ENCODE peak calls at places on chromosomes 11 and 22, in six cellular contexts. One of them, this sample, is unnamed.

GRCh38 chr11:76339217-76339616 is 41.7 kb downstream of the THAP12 start:
- DNase-seq in H1: no peak
- DNase-seq in WTC11: no peak
- DNase-seq in K562: no peak
- DNase-seq in endothelial cell of umbilical vein: peak; percentile 7
- DNase-seq in A549: no peak
- DNase-seq in this sample: no peak

GRCh38 chr11:16356057-16356750 is at the start of gene SOX6:
- DNase-seq in WTC11: no peak
- DNase-seq in H1: no peak
- DNase-seq in endothelial cell of umbilical vein: no peak
- DNase-seq in A549: no peak
- DNase-seq in K562: peak; percentile 29
- DNase-seq in this sample: peak; percentile 94

GRCh38 chr11:133934096-133934495 is 22.7 kb downstream of the IGSF9B start:
- DNase-seq in A549: no peak
- DNase-seq in H1: no peak
- DNase-seq in WTC11: no peak
- DNase-seq in endothelial cell of umbilical vein: no peak
- DNase-seq in K562: no peak
- DNase-seq in this sample: no peak

GRCh38 chr11:79352304-79352703 is 88.5 kb downstream of the TENM4 start:
- DNase-seq in H1: no peak
- DNase-seq in endothelial cell of umbilical vein: no peak
- DNase-seq in WTC11: no peak
- DNase-seq in A549: no peak
- DNase-seq in K562: no peak
- DNase-seq in this sample: no peak

GRCh38 chr22:29481265-29482000 is 1.4 kb downstream of the NEFH start:
- DNase-seq in endothelial cell of umbilical vein: no peak
- DNase-seq in WTC11: peak; percentile 82
- DNase-seq in A549: no peak
- DNase-seq in K562: no peak
- DNase-seq in H1: peak; percentile 83
- DNase-seq in this sample: no peak

GRCh38 chr22:45683680-45684079 is 12.0 kb downstream of the ATXN10 start:
- DNase-seq in A549: no peak
- DNase-seq in WTC11: no peak
- DNase-seq in H1: no peak
- DNase-seq in endothelial cell of umbilical vein: no peak
- DNase-seq in K562: no peak
- DNase-seq in this sample: no peak

GRCh38 chr22:19855504-19856409 is 1.1 kb upstream of the GNB1L start:
- DNase-seq in endothelial cell of umbilical vein: peak; percentile 62
- DNase-seq in H1: no peak
- DNase-seq in A549: peak; percentile 56
- DNase-seq in WTC11: peak; percentile 48
- DNase-seq in K562: peak; percentile 96
- DNase-seq in this sample: peak; percentile 95

GRCh38 chr11:70578371-70578770 is 180.0 kb downstream of the CTTN start:
- DNase-seq in A549: no peak
- DNase-seq in WTC11: no peak
- DNase-seq in H1: no peak
- DNase-seq in K562: no peak
- DNase-seq in endothelial cell of umbilical vein: no peak
- DNase-seq in this sample: no peak

GRCh38 chr11:114562166-114562916 is 2.7 kb upstream of the NXPE1 start:
- DNase-seq in A549: no peak
- DNase-seq in WTC11: no peak
- DNase-seq in endothelial cell of umbilical vein: peak; percentile 44
- DNase-seq in H1: no peak
- DNase-seq in K562: no peak
- DNase-seq in this sample: no peak

GRCh38 chr22:42688241-42688913 is 32.3 kb downstream of the A4GALT start:
- DNase-seq in A549: peak; percentile 33
- DNase-seq in endothelial cell of umbilical vein: peak; percentile 51
- DNase-seq in K562: peak; percentile 27
- DNase-seq in H1: no peak
- DNase-seq in WTC11: peak; percentile 48
- DNase-seq in this sample: peak; percentile 57

GRCh38 chr11:125952973-125953372 is 7.1 kb downstream of the VSIG10L2 start:
- DNase-seq in H1: no peak
- DNase-seq in WTC11: no peak
- DNase-seq in A549: no peak
- DNase-seq in endothelial cell of umbilical vein: no peak
- DNase-seq in K562: no peak
- DNase-seq in this sample: no peak

GRCh38 chr11:117071344-117071787 is 26.9 kb downstream of the SIK3 start:
- DNase-seq in WTC11: no peak
- DNase-seq in endothelial cell of umbilical vein: peak; percentile 38
- DNase-seq in H1: no peak
- DNase-seq in A549: no peak
- DNase-seq in K562: peak; percentile 39
- DNase-seq in this sample: peak; percentile 84

GRCh38 chr11:73070653-73071052 is 71.5 kb downstream of the FCHSD2 start:
- DNase-seq in A549: no peak
- DNase-seq in H1: no peak
- DNase-seq in WTC11: no peak
- DNase-seq in K562: no peak
- DNase-seq in endothelial cell of umbilical vein: no peak
- DNase-seq in this sample: no peak

GRCh38 chr11:36500315-36500721 is 9.8 kb downstream of the TRAF6 start:
- DNase-seq in WTC11: no peak
- DNase-seq in H1: no peak
- DNase-seq in K562: peak; percentile 38
- DNase-seq in endothelial cell of umbilical vein: peak; percentile 89
- DNase-seq in A549: peak; percentile 10
- DNase-seq in this sample: no peak

GRCh38 chr22:42745118-42745517 is 24.4 kb upstream of the A4GALT start:
- DNase-seq in H1: no peak
- DNase-seq in K562: no peak
- DNase-seq in endothelial cell of umbilical vein: peak; percentile 40
- DNase-seq in A549: no peak
- DNase-seq in WTC11: no peak
- DNase-seq in this sample: no peak

GRCh38 chr22:28773461-28773867 is 969 bp downstream of the CCDC117 start:
- DNase-seq in endothelial cell of umbilical vein: peak; percentile 60
- DNase-seq in K562: no peak
- DNase-seq in A549: peak; percentile 8
- DNase-seq in H1: no peak
- DNase-seq in WTC11: no peak
- DNase-seq in this sample: no peak

GRCh38 chr22:49320714-49321476 is 506.8 kb downstream of the BRD1 start:
- DNase-seq in A549: no peak
- DNase-seq in endothelial cell of umbilical vein: no peak
- DNase-seq in WTC11: no peak
- DNase-seq in K562: no peak
- DNase-seq in H1: peak; percentile 13
- DNase-seq in this sample: no peak

GRCh38 chr22:49657275-49657973 is 170.2 kb downstream of the BRD1 start:
- DNase-seq in H1: no peak
- DNase-seq in A549: no peak
- DNase-seq in WTC11: no peak
- DNase-seq in endothelial cell of umbilical vein: peak; percentile 96
- DNase-seq in K562: peak; percentile 81
- DNase-seq in this sample: no peak

GRCh38 chr11:8531312-8531711 is 62.7 kb downstream of the STK33 start:
- DNase-seq in endothelial cell of umbilical vein: no peak
- DNase-seq in K562: no peak
- DNase-seq in H1: no peak
- DNase-seq in A549: no peak
- DNase-seq in WTC11: no peak
- DNase-seq in this sample: no peak

GRCh38 chr22:32590556-32590955 is 115.9 kb downstream of the FBXO7 start:
- DNase-seq in K562: no peak
- DNase-seq in A549: no peak
- DNase-seq in WTC11: no peak
- DNase-seq in endothelial cell of umbilical vein: no peak
- DNase-seq in H1: no peak
- DNase-seq in this sample: no peak

GRCh38 chr22:43944670-43945430 is 10.4 kb upstream of the SAMM50 start:
- DNase-seq in endothelial cell of umbilical vein: no peak
- DNase-seq in H1: no peak
- DNase-seq in A549: no peak
- DNase-seq in WTC11: no peak
- DNase-seq in K562: no peak
- DNase-seq in this sample: no peak

GRCh38 chr22:39289445-39290247 is 29.8 kb downstream of the RPL3 start:
- DNase-seq in K562: no peak
- DNase-seq in H1: no peak
- DNase-seq in endothelial cell of umbilical vein: no peak
- DNase-seq in WTC11: no peak
- DNase-seq in A549: no peak
- DNase-seq in this sample: no peak

GRCh38 chr11:47569646-47570045 is 4.2 kb downstream of the PTPMT1 start:
- DNase-seq in endothelial cell of umbilical vein: no peak
- DNase-seq in K562: no peak
- DNase-seq in A549: no peak
- DNase-seq in H1: no peak
- DNase-seq in WTC11: no peak
- DNase-seq in this sample: no peak

GRCh38 chr11:128328955-128329551 is 258.3 kb downstream of the ETS1 start:
- DNase-seq in H1: no peak
- DNase-seq in K562: no peak
- DNase-seq in WTC11: no peak
- DNase-seq in A549: no peak
- DNase-seq in endothelial cell of umbilical vein: peak; percentile 93
- DNase-seq in this sample: no peak

GRCh38 chr22:21978564-21979386 is 3.8 kb downstream of the TOP3B start:
- DNase-seq in H1: no peak
- DNase-seq in K562: no peak
- DNase-seq in A549: no peak
- DNase-seq in endothelial cell of umbilical vein: no peak
- DNase-seq in WTC11: no peak
- DNase-seq in this sample: no peak

GRCh38 chr11:78234006-78234405 is 45.3 kb downstream of the USP35 start:
- DNase-seq in WTC11: no peak
- DNase-seq in endothelial cell of umbilical vein: no peak
- DNase-seq in K562: no peak
- DNase-seq in H1: no peak
- DNase-seq in A549: no peak
- DNase-seq in this sample: no peak

DNA sequence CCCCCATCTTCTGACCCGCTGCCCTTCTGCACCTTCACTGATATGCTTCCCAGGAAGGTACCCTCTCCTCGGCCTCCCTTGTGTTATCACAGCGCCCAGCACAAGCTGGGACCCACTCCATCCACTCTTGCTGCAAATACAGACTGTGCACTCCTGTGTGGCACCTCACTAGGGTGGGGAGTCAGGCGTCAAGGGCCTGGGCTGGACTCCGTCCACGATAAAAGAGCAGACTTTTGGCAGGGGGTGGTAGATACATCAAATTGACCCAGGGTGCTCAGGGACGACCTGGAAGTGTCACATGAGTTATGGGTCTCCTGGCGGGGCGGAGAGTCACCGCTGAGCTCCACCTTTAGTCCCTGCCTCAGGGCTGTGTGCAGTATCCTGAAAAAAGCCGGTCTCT is 908 bp downstream of the TRPM5 start:
- DNase-seq in K562: no peak
- DNase-seq in endothelial cell of umbilical vein: no peak
- DNase-seq in A549: no peak
- DNase-seq in H1: no peak
- DNase-seq in WTC11: no peak
- DNase-seq in this sample: no peak
- TF ChIP-seq JUN in K562: no peak
- TF ChIP-seq JUN in endothelial cell of umbilical vein: no peak
- TF ChIP-seq JUN in A549: no peak
- TF ChIP-seq JUN in H1: no peak
- TF ChIP-seq JUN in WTC11: no peak
- TF ChIP-seq JUN in this sample: no peak

GRCh38 chr11:122852071-122852831 is 14.0 kb downstream of the CRTAM start:
- DNase-seq in A549: no peak
- DNase-seq in K562: no peak
- DNase-seq in endothelial cell of umbilical vein: no peak
- DNase-seq in WTC11: no peak
- DNase-seq in H1: no peak
- DNase-seq in this sample: no peak
- TF ChIP-seq JUN in A549: no peak
- TF ChIP-seq JUN in K562: no peak
- TF ChIP-seq JUN in endothelial cell of umbilical vein: no peak
- TF ChIP-seq JUN in WTC11: no peak
- TF ChIP-seq JUN in H1: no peak
- TF ChIP-seq JUN in this sample: no peak

DNA sequence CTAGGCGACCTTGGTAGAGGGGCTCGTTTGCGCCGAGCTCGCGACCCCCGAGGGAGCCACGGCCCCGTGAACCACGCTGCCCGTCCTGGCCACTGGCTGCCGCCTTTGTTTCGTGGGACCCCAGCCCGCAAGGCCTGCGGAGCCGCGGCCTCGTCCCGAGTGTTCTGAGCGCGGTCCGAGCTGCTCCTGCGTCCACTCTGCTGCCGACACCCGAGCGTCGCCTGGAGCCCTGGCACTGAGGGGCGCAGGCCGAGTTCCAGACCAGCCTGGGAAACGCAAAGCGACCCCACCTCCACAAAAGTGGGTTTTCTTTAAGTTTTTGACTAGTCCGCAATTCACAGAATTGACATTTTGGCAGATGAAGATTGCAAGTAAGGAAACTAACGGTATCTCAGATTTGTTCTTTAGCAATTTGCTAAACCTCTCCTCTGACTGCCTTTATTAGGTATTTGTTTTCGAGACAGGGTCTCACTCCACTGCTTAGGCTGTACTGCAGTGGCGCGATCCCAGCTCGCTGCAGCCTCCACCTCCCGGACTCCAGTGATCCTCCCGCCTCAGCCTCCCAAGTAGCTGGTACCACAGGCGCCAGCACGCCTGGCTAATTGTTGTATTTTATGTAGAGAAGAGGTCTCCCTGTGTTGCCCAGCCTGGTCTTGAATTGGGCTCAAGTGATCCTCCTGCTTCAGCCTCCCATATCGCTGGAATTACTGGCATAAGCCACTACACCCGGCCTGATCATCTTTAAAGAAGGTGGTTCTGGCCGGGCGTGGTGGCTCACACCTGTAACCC is 879 bp upstream of the RNH1 start:
- DNase-seq in endothelial cell of umbilical vein: no peak
- DNase-seq in A549: no peak
- DNase-seq in WTC11: no peak
- DNase-seq in H1: no peak
- DNase-seq in K562: no peak
- DNase-seq in this sample: no peak
- TF ChIP-seq JUN in endothelial cell of umbilical vein: no peak
- TF ChIP-seq JUN in A549: no peak
- TF ChIP-seq JUN in WTC11: no peak
- TF ChIP-seq JUN in H1: no peak
- TF ChIP-seq JUN in K562: no peak
- TF ChIP-seq JUN in this sample: no peak

GRCh38 chr11:9759519-9760179 is 95.8 kb downstream of the SWAP70 start:
- DNase-seq in K562: peak; percentile 69
- DNase-seq in endothelial cell of umbilical vein: peak; percentile 99
- DNase-seq in WTC11: no peak
- DNase-seq in H1: no peak
- DNase-seq in A549: peak; percentile 93
- DNase-seq in this sample: peak; percentile 52
- TF ChIP-seq JUN in K562: no peak
- TF ChIP-seq JUN in endothelial cell of umbilical vein: peak; percentile 96
- TF ChIP-seq JUN in WTC11: no peak
- TF ChIP-seq JUN in H1: no peak
- TF ChIP-seq JUN in A549: peak; percentile 91
- TF ChIP-seq JUN in this sample: no peak